ENCODE peak calls at places on chromosome 18, in six cellular contexts. N is NCI-H1930; T is endothelial cell; X is stomach; P is naive B cell; W is activated gamma-delta T cell treated with anti-CD3 and anti-CD28 coated beads, Interleukin-2, amount 50 U/mL, for 16 hours. F is an unnamed sample.

GRCh38 chr18:25233582-25234362 is 118.2 kb downstream of the ZNF521 start:
- DNase-seq in N (no peak), T (no peak), X (no peak), P (no peak), W (no peak), F (no peak)

GRCh38 chr18:22517356-22517755 is 99.6 kb upstream of the CTAGE1 start:
- DNase-seq in N (no peak), T (no peak), X (no peak), P (no peak), W (no peak), F (no peak)

GRCh38 chr18:5513947-5514346 is 29.9 kb downstream of the EPB41L3 start:
- DNase-seq in N (no peak), T (no peak), X (no peak), P (no peak), W (no peak), F (no peak)

GRCh38 chr18:9683418-9684396 is 24.4 kb upstream of the RAB31 start:
- DNase-seq in N (no peak), T (peak; percentile 21), X (peak; percentile 49), P (no peak), W (no peak), F (no peak)

GRCh38 chr18:44835555-44836156 is 155.0 kb downstream of the SETBP1 start:
- DNase-seq in N (no peak), T (no peak), X (no peak), P (no peak), W (no peak), F (no peak)

GRCh38 chr18:34158881-34159690 is 65.6 kb downstream of the NOL4 start:
- DNase-seq in N (peak; percentile 97), T (peak; percentile 77), X (peak; percentile 25), P (no peak), W (no peak), F (peak; percentile 93)

GRCh38 chr18:59220164-59220783 is 316 bp downstream of the GRP start:
- DNase-seq in N (no peak), T (peak; percentile 22), X (no peak), P (no peak), W (no peak), F (peak; percentile 67)

GRCh38 chr18:8800445-8800844 is 95.1 kb downstream of the MTCL1 start:
- DNase-seq in N (no peak), T (no peak), X (no peak), P (no peak), W (no peak), F (no peak)

GRCh38 chr18:68542818-68543217 is 172.1 kb downstream of the TMX3 start:
- DNase-seq in N (no peak), T (no peak), X (no peak), P (no peak), W (no peak), F (no peak)

GRCh38 chr18:53799134-53799533 is 425.3 kb downstream of the MBD2 start:
- DNase-seq in N (no peak), T (no peak), X (no peak), P (no peak), W (no peak), F (no peak)

GRCh38 chr18:31950620-31951019 is 7.7 kb upstream of the TRAPPC8 start:
- DNase-seq in N (no peak), T (no peak), X (no peak), P (no peak), W (no peak), F (peak; percentile 25)

GRCh38 chr18:34754300-34754699 is 44.2 kb downstream of the DTNA start:
- DNase-seq in N (no peak), T (no peak), X (no peak), P (no peak), W (no peak), F (no peak)

GRCh38 chr18:33669589-33669988 is 91.6 kb downstream of the ASXL3 start:
- DNase-seq in N (no peak), T (no peak), X (no peak), P (no peak), W (no peak), F (no peak)

GRCh38 chr18:78798402-78799175 is 181.0 kb upstream of the SALL3 start:
- DNase-seq in N (no peak), T (no peak), X (no peak), P (no peak), W (no peak), F (no peak)

GRCh38 chr18:26706796-26707406 is 158.5 kb upstream of the KCTD1 start:
- DNase-seq in N (no peak), T (no peak), X (peak; percentile 42), P (no peak), W (no peak), F (no peak)

GRCh38 chr18:48904086-48904485 is 46.7 kb downstream of the SMAD7 start:
- DNase-seq in N (no peak), T (no peak), X (no peak), P (no peak), W (no peak), F (no peak)

GRCh38 chr18:25805323-25805722 is 285.1 kb downstream of the SS18 start:
- DNase-seq in N (no peak), T (no peak), X (no peak), P (no peak), W (no peak), F (no peak)

F was measured in NCI-H1417 treated with DMSO at 0.1 percent for 48 hours.